ENCODE peak calls at places on chromosomes 3 and 15, in seven cellular contexts. W, S, R, D, K, Z and E are unnamed samples.
A peak's percentile ranks its signal among the peaks of the same experiment; 100 is the strongest.

GRCh38 chr3:46090161-46090591 is 62.9 kb upstream of the XCR1 start:
- DNase-seq in D (no peak), S (no peak), W (peak; percentile 64), R (no peak), K (no peak), Z (no peak), E (no peak)

GRCh38 chr3:145094355-145094941 is 1066.5 kb downstream of the PLOD2 start:
- DNase-seq in R (no peak), D (no peak), K (peak; percentile 68), W (peak; percentile 45), S (no peak), Z (peak; percentile 13), E (peak; percentile 28)

GRCh38 chr3:195385526-195385925 is 57.3 kb downstream of the ACAP2 start:
- DNase-seq in K (peak; percentile 2), R (peak; percentile 32), W (no peak), S (no peak), D (no peak), Z (no peak), E (no peak)

GRCh38 chr15:38145671-38146111 is 106.9 kb upstream of the SPRED1 start:
- DNase-seq in Z (no peak), D (no peak), W (no peak), K (no peak), R (no peak), S (no peak), E (no peak)

GRCh38 chr3:48466386-48467109 is 20.0 kb downstream of the ATRIP start:
- DNase-seq in W (peak; percentile 48), R (no peak), Z (no peak), S (peak; percentile 81), D (no peak), K (no peak), E (no peak)

GRCh38 chr3:62793961-62794360 is 81.3 kb downstream of the CADPS start:
- DNase-seq in S (no peak), W (no peak), Z (no peak), D (no peak), K (no peak), R (no peak), E (no peak)

GRCh38 chr3:39960515-39961403 is 151.3 kb downstream of the MYRIP start:
- DNase-seq in R (no peak), K (peak; percentile 29), S (no peak), D (no peak), Z (no peak), W (no peak), E (no peak)

GRCh38 chr3:193878051-193878838 is 257.7 kb upstream of the HES1 start:
- DNase-seq in K (no peak), S (no peak), W (no peak), Z (no peak), R (no peak), D (no peak), E (no peak)

GRCh38 chr15:70775160-70775559 is 11.8 kb upstream of the UACA start:
- DNase-seq in R (no peak), Z (peak; percentile 62), W (no peak), K (peak; percentile 84), S (no peak), D (no peak), E (peak; percentile 76)

GRCh38 chr3:127483902-127484591 is 106.5 kb downstream of the TPRA1 start:
- DNase-seq in W (peak; percentile 28), S (peak; percentile 40), D (no peak), K (no peak), Z (no peak), R (no peak), E (no peak)

GRCh38 chr3:53776494-53777101 is 69.6 kb downstream of the CHDH start:
- DNase-seq in S (no peak), R (no peak), D (no peak), Z (peak; percentile 37), W (no peak), K (peak; percentile 32), E (no peak)

GRCh38 chr3:155418426-155418825 is 124.9 kb upstream of the STRIT1 start:
- DNase-seq in S (no peak), K (no peak), W (no peak), Z (no peak), D (no peak), R (no peak), E (no peak)

GRCh38 chr3:122100591-122101491 is 45.7 kb downstream of the CD86 start:
- DNase-seq in W (no peak), S (no peak), K (no peak), R (no peak), D (no peak), Z (no peak), E (no peak)

GRCh38 chr3:96430019-96430541 is 384.3 kb upstream of the EPHA6 start:
- DNase-seq in W (no peak), K (no peak), R (no peak), Z (no peak), D (no peak), S (no peak), E (no peak)

GRCh38 chr3:66822059-66823009 is 175.8 kb upstream of the KBTBD8 start:
- DNase-seq in D (peak; percentile 90), K (peak; percentile 33), W (peak; percentile 59), Z (no peak), S (peak; percentile 76), R (peak; percentile 82), E (no peak)

GRCh38 chr3:127692501-127693335 is 20.0 kb downstream of the ABTB1 start:
- DNase-seq in S (peak; percentile 56), R (no peak), W (no peak), D (no peak), Z (no peak), K (no peak), E (no peak)

GRCh38 chr3:7190094-7190493 is 329.2 kb downstream of the GRM7 start:
- DNase-seq in D (no peak), W (no peak), R (no peak), K (no peak), Z (no peak), S (no peak), E (no peak)

GRCh38 chr15:35307676-35308075 is 222.6 kb upstream of the NANOGP8 start:
- DNase-seq in K (no peak), W (no peak), S (no peak), D (no peak), Z (no peak), R (no peak), E (no peak)

GRCh38 chr3:27472166-27472565 is 12.0 kb downstream of the SLC4A7 start:
- DNase-seq in Z (no peak), W (peak; percentile 38), S (no peak), R (no peak), K (no peak), D (no peak), E (no peak)

GRCh38 chr3:120559228-120560061 is 36.7 kb upstream of the NDUFB4 start:
- DNase-seq in D (peak; percentile 28), R (no peak), Z (peak; percentile 13), S (peak; percentile 80), K (peak; percentile 78), W (peak; percentile 85), E (no peak)

GRCh38 chr15:63805993-63806980 is 27.5 kb downstream of the HERC1 start:
- DNase-seq in R (no peak), K (no peak), S (no peak), Z (no peak), W (no peak), D (no peak), E (no peak)

GRCh38 chr3:58334013-58334321 is 1.3 kb downstream of the PXK start:
- DNase-seq in Z (no peak), D (no peak), R (no peak), S (no peak), W (peak; percentile 37), K (no peak), E (no peak)
- H3K4me3 ChIP-seq in Z (peak overlapping the region; percentile 80), D (no peak overlapping the region), R (no peak overlapping the region), S (peak overlapping the region; percentile 78), W (peak overlapping the region; percentile 81), K (peak overlapping the region; percentile 96), E (peak overlapping the region; percentile 83)

DNA sequence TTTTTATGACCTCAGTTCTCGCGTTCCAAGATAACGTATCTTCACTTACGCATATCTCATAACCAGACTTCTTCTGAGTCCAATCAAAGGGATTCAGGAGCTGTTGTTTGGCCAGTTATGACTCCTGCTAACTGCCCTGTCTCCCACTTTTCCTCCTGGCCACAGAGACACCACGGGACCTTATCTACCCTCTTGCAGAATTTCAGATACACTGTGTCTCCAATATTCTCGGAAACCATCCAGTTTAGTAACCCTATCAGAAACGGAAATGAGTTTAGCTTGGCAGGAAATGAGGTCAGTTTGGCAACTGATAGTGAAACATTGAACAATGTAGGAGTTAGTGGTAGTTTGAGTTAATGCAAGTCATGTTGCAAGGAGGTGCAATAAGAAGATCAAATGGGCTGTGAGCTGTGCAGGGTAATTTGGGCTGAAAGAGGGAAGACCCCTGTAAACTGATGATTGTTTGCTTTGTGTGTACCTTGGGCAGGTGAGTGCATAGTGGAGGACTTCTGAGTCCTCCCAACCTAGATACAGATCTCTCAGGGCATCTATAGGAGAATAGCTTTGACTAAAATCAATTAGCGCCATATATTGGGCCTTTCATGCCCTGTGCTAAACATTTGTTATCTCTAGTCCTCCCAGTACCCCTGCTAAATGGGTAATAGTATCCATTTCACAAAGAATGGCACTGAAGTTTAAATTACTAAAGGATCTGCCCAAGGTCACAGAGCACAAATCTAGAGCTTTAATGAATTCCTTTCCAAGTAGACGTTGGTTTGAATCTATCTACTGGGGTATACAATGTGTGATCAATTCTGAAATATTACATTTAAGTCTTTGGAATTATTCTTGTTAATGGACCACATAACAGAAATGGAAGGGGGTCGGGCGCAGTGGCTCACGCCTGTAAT is 41.3 kb upstream of the PIK3CB start:
- DNase-seq in R (no peak), D (no peak), S (no peak), K (no peak), W (peak; percentile 93), Z (no peak), E (no peak)
- H3K4me3 ChIP-seq in R (no peak overlapping the region), D (no peak overlapping the region), S (no peak overlapping the region), K (no peak overlapping the region), W (peak overlapping the region; percentile 33), Z (no peak overlapping the region), E (no peak overlapping the region)

DNA sequence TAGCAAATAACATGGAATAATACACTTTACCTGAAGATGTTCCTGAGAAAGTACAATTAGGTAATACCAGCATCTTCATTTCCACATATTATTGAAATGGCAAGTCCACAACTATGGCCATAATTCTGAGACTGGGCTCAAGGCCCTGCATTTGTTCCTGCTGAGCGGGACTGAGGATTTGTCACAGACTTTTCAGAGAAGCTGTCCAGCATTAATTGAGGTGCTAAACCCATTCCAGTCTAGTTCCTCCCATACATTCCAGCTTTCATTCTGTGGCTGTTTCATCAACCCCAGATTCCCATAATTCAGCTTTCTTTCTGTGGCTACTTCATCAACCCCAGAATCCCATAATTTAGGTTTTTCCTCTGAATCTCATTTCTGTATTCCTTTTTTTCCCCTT is 293.4 kb upstream of the GBE1 start:
- DNase-seq in S (no peak), K (no peak), W (no peak), D (no peak), R (no peak), Z (no peak), E (no peak)
- H3K4me3 ChIP-seq in S (no peak overlapping the region), K (no peak overlapping the region), W (no peak overlapping the region), D (no peak overlapping the region), R (no peak overlapping the region), Z (no peak overlapping the region), E (no peak overlapping the region)

DNA sequence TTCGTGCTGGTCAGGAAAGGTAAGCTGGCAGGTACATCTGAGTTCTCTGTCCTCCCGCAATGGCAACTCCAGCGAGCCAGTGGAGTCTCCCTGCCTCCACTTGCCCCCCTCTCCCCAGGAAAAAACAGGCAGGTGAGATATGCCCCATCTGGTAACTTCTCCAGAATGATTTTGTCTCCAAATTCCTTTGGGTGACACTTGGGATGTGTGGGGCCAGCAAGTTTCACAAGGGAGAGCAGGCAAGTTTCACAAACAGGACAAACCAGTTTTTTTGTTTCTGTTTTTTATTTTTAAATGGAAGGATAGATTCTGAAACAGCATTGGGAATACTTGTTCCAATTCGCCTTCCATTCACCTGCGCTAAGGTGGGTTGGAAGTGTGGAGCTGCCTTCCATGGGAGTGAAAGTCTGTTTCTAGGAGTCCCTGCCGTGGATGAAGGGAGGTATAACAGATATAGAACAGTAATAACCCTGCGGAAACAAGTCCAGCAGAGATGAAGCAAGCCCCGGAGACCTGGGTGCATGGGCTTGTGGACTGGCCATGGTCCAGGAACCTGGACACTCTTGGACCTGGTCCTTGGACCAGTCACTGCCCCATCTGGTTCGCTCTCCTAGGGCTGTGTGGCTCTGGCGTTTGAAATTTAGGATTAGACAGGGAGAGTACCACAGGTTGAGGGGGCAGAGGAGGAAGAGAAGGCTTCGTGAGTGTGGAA is 22.9 kb upstream of the KIF23 start:
- DNase-seq in R (no peak), W (no peak), K (no peak), S (no peak), Z (no peak), D (no peak), E (no peak)
- H3K4me3 ChIP-seq in R (no peak overlapping the region), W (no peak overlapping the region), K (no peak overlapping the region), S (no peak overlapping the region), Z (no peak overlapping the region), D (no peak overlapping the region), E (no peak overlapping the region)